ENCODE peak calls at places on chromosomes 12 and 14, in seven cellular contexts. K is D341Med; S is fibroblast of the conjunctiva; I is endothelial cell; C is memory B cell; Y is Right ventricle myocardium superior; T is stimulated activated CD4-positive, alpha-beta T cell treated with anti-CD3 and anti-CD28 coated beads, Interleukin-1b, Interleukin-23, amount 100 ng/mL, for 24 hours. V is an unnamed sample.

GRCh38 chr12:8026282-8026637 is 6.3 kb upstream of the FOXJ2 start:
- DNase-seq in K (peak), S (no peak), I (no peak), C (no peak), Y (no peak), T (no peak), V (peak)

GRCh38 chr12:105409881-105410471 is 79.5 kb downstream of the C12orf75 start:
- DNase-seq in K (peak), S (peak), I (peak), C (no peak), Y (peak), T (no peak), V (no peak)

GRCh38 chr14:71202881-71203280 is 295.6 kb downstream of the PCNX1 start:
- DNase-seq in K (no peak), S (no peak), I (no peak), C (no peak), Y (no peak), T (no peak), V (no peak)

GRCh38 chr14:61178226-61179060 is 102.7 kb downstream of the TMEM30B start:
- DNase-seq in K (no peak), S (peak), I (no peak), C (no peak), Y (no peak), T (peak), V (peak)

GRCh38 chr12:76282744-76283143 is 65.5 kb downstream of the BBS10 start:
- DNase-seq in K (no peak), S (no peak), I (no peak), C (no peak), Y (no peak), T (no peak), V (no peak)

GRCh38 chr12:3456809-3457208 is 34.2 kb upstream of the PRMT8 start:
- DNase-seq in K (no peak), S (no peak), I (peak), C (no peak), Y (no peak), T (no peak), V (no peak)

GRCh38 chr14:74015965-74016364 is 3.1 kb downstream of the ENTPD5 start:
- DNase-seq in K (no peak), S (no peak), I (no peak), C (no peak), Y (no peak), T (no peak), V (no peak)

GRCh38 chr12:25121916-25122315 is 73.0 kb downstream of the DNAI7 start:
- DNase-seq in K (no peak), S (no peak), I (no peak), C (no peak), Y (no peak), T (no peak), V (no peak)

GRCh38 chr12:55707841-55708694 is at the start of gene ITGA7:
- DNase-seq in K (peak), S (no peak), I (peak), C (no peak), Y (peak), T (peak), V (peak)

GRCh38 chr14:79856357-79856756 is 354.9 kb downstream of the DIO2 start:
- DNase-seq in K (no peak), S (no peak), I (no peak), C (no peak), Y (no peak), T (no peak), V (no peak)

GRCh38 chr14:36383674-36384421 is 63.4 kb upstream of the MBIP start:
- DNase-seq in K (no peak), S (no peak), I (no peak), C (no peak), Y (peak), T (no peak), V (no peak)

GRCh38 chr14:77103954-77104353 is 5.9 kb downstream of the CIPC start:
- DNase-seq in K (no peak), S (no peak), I (no peak), C (no peak), Y (no peak), T (no peak), V (no peak)

GRCh38 chr14:60723218-60724079 is 702 bp downstream of the SIX4 start:
- DNase-seq in K (peak), S (no peak), I (peak), C (peak), Y (peak), T (no peak), V (no peak)

GRCh38 chr14:92441751-92442477 is 71.7 kb upstream of the RIN3 start:
- DNase-seq in K (no peak), S (no peak), I (no peak), C (no peak), Y (no peak), T (no peak), V (no peak)

GRCh38 chr14:74888164-74889158 is 6.7 kb downstream of the DLST start:
- DNase-seq in K (no peak), S (no peak), I (no peak), C (no peak), Y (no peak), T (no peak), V (no peak)

GRCh38 chr14:34614638-34615037 is 15.3 kb downstream of the SNX6 start:
- DNase-seq in K (no peak), S (no peak), I (no peak), C (no peak), Y (no peak), T (no peak), V (no peak)

GRCh38 chr14:68549966-68550705 is 242.7 kb downstream of the ZFP36L1 start:
- DNase-seq in K (no peak), S (no peak), I (no peak), C (no peak), Y (no peak), T (no peak), V (no peak)

GRCh38 chr12:77122236-77122635 is 56.9 kb upstream of the E2F7 start:
- DNase-seq in K (no peak), S (peak), I (no peak), C (no peak), Y (no peak), T (no peak), V (no peak)

GRCh38 chr12:52307836-52308806 is 13.1 kb downstream of the KRT83 start:
- DNase-seq in K (peak), S (no peak), I (peak), C (no peak), Y (peak), T (no peak), V (peak)

GRCh38 chr12:106739318-106739717 is 35.2 kb upstream of the RIC8B start:
- DNase-seq in K (no peak), S (no peak), I (no peak), C (no peak), Y (no peak), T (no peak), V (no peak)

GRCh38 chr14:100472094-100472455 is 115.1 kb downstream of the BEGAIN start:
- DNase-seq in K (no peak), S (no peak), I (no peak), C (no peak), Y (no peak), T (no peak), V (no peak)

V was measured in activated CD4-positive, alpha-beta T cell treated with anti-CD3 and anti-CD28 coated beads for 24 hours.